ENCODE peak calls at places on chromosomes 7 and 10, in ten cellular contexts. Y is HTR-8/SVneo; M is NCI-H2107; J is fibroblast of lung; D is NCI-H2081 treated with DMSO at 0.1 percent for 48 hours; G is stimulated activated CD4-positive, alpha-beta T cell treated with anti-CD3 and anti-CD28 coated beads, Interleukin-2, amount 100 ng/mL, for 24 hours; N is germinal center; P is thoracic aorta; W is activated naive CD8-positive, alpha-beta T cell treated with anti-CD3 and anti-CD28 coated beads, Interleukin-2, amount 10 ng/mL, durations not matched to agents 7 days and 5 days; R is dorsolateral prefrontal cortex. C is an unnamed sample.

GRCh38 chr10:113303747-113304146 is 249.1 kb upstream of the HABP2 start:
- DNase-seq in P (no peak), G (no peak), M (no peak), R (no peak), W (no peak), J (peak), D (no peak), Y (no peak), N (no peak), C (no peak)

GRCh38 chr7:84697506-84697905 is 489.4 kb downstream of the SEMA3D start:
- DNase-seq in P (no peak), R (no peak), N (no peak), M (no peak), Y (no peak), D (no peak), G (no peak), W (no peak), J (peak), C (no peak)

GRCh38 chr10:102352066-102352715 is 43.3 kb upstream of the NFKB2 start:
- DNase-seq in R (no peak), Y (peak), D (peak), G (peak), M (no peak), J (peak), P (no peak), W (peak), N (peak), C (peak)

GRCh38 chr7:124179641-124180040 is 146.8 kb upstream of the TMEM229A start:
- DNase-seq in J (no peak), D (no peak), Y (no peak), P (no peak), N (no peak), R (no peak), M (no peak), W (no peak), G (no peak), C (no peak)

GRCh38 chr7:79548616-79549206 is 95.2 kb upstream of the MAGI2 start:
- DNase-seq in J (peak), M (no peak), N (no peak), Y (no peak), G (no peak), W (no peak), D (no peak), P (no peak), R (no peak), C (no peak)

GRCh38 chr10:12833451-12833850 is 168.1 kb downstream of the CCDC3 start:
- DNase-seq in W (no peak), G (no peak), J (no peak), R (no peak), Y (no peak), P (no peak), D (no peak), M (no peak), N (no peak), C (no peak)

GRCh38 chr10:93755443-93756127 is 2.2 kb upstream of the LGI1 start:
- DNase-seq in M (no peak), R (no peak), N (no peak), D (no peak), P (no peak), G (no peak), J (no peak), W (no peak), Y (no peak), C (no peak)

GRCh38 chr7:156220078-156220605 is 407.9 kb upstream of the SHH start:
- DNase-seq in N (no peak), P (no peak), R (no peak), G (no peak), Y (no peak), D (no peak), M (no peak), J (no peak), W (no peak), C (no peak)

GRCh38 chr10:70726909-70727495 is 54.7 kb downstream of the ADAMTS14 start:
- DNase-seq in M (no peak), D (no peak), Y (no peak), W (no peak), N (no peak), R (peak), G (no peak), J (no peak), P (no peak), C (peak)

GRCh38 chr7:40833541-40834234 is 698.9 kb downstream of the SUGCT start:
- DNase-seq in R (no peak), J (peak), P (no peak), M (no peak), Y (no peak), N (peak), W (no peak), D (no peak), G (no peak), C (no peak)

GRCh38 chr7:30886608-30887011 is 25.0 kb upstream of the AQP1 start:
- DNase-seq in N (no peak), Y (no peak), J (peak), R (no peak), P (no peak), W (no peak), D (no peak), G (no peak), M (no peak), C (no peak)

GRCh38 chr7:108420482-108420908 is 35.7 kb downstream of the NRCAM start:
- DNase-seq in M (no peak), G (no peak), D (no peak), R (no peak), Y (no peak), W (no peak), J (no peak), P (no peak), N (no peak), C (no peak)

GRCh38 chr7:133985300-133985699 is 141.8 kb upstream of the LRGUK start:
- DNase-seq in D (no peak), P (no peak), G (no peak), M (no peak), N (no peak), W (no peak), Y (no peak), R (no peak), J (no peak), C (no peak)